ENCODE peak calls at places on chromosome 2, in ten cellular contexts. R is A549; Z is mammary epithelial cell; L is spleen; M is uterus; E is tibial nerve; K is transverse colon; N is adrenal gland; Y is CD8-positive, alpha-beta T cell; Q is esophagus muscularis mucosa. P is an unnamed sample. For H3K4me1, the result is how much of the 10 kb centered on the place peaks cover.

GRCh38 chr2:212970132-212970531 is 181.3 kb downstream of the IKZF2 start:
- DNase-seq in R (no peak), Z (no peak), L (no peak), M (no peak), E (no peak), K (no peak), N (no peak), Y (no peak), Q (no peak), P (no peak)

GRCh38 chr2:25072606-25073005 is 30.7 kb downstream of the EFR3B start:
- DNase-seq in R (no peak), Z (no peak), L (no peak), M (no peak), E (no peak), K (no peak), N (no peak), Y (no peak), Q (no peak), P (no peak)

GRCh38 chr2:10721344-10722251 is at the start of gene ATP6V1C2:
- DNase-seq in R (no peak), Z (no peak), L (peak), M (no peak), E (no peak), K (peak), N (peak), Y (no peak), Q (no peak), P (no peak)

GRCh38 chr2:210199186-210199765 is 26.0 kb downstream of the ACADL start:
- DNase-seq in R (peak), Z (no peak), L (no peak), M (no peak), E (no peak), K (no peak), N (no peak), Y (no peak), Q (no peak), P (no peak)

GRCh38 chr2:75790121-75790520 is 79.4 kb upstream of the GCFC2 start:
- DNase-seq in R (no peak), Z (no peak), L (no peak), M (no peak), E (no peak), K (no peak), N (no peak), Y (no peak), Q (no peak), P (no peak)

GRCh38 chr2:65974067-65974723 is 460.7 kb upstream of the MEIS1 start:
- DNase-seq in R (peak), Z (no peak), L (no peak), M (no peak), E (no peak), K (no peak), N (no peak), Y (no peak), Q (no peak), P (no peak)

GRCh38 chr2:200575957-200576356 is 9.9 kb upstream of the AOX1 start:
- DNase-seq in R (no peak), Z (peak), L (no peak), M (no peak), E (no peak), K (no peak), N (no peak), Y (no peak), Q (no peak), P (no peak)

GRCh38 chr2:239546541-239546940 is 145.7 kb upstream of the HDAC4 start:
- DNase-seq in R (no peak), Z (no peak), L (peak), M (no peak), E (no peak), K (no peak), N (no peak), Y (no peak), Q (no peak), P (no peak)

GRCh38 chr2:227818569-227819397 is 5.1 kb downstream of the CCL20 start:
- DNase-seq in R (peak), Z (no peak), L (no peak), M (peak), E (peak), K (peak), N (no peak), Y (no peak), Q (no peak), P (peak)

GRCh38 chr2:121185571-121186074 is 99.4 kb downstream of the TFCP2L1 start:
- DNase-seq in R (no peak), Z (peak), L (no peak), M (no peak), E (no peak), K (no peak), N (no peak), Y (no peak), Q (no peak), P (no peak)

GRCh38 chr2:101961287-101962242 is 30.2 kb upstream of the IL1R2 start:
- DNase-seq in R (no peak), Z (no peak), L (peak), M (peak), E (peak), K (peak), N (peak), Y (no peak), Q (no peak), P (peak)

GRCh38 chr2:218216336-218216673 is 684 bp upstream of the ARPC2 start:
- DNase-seq in R (no peak), Z (no peak), L (peak), M (peak), E (no peak), K (no peak), N (no peak), Y (no peak), Q (no peak), P (no peak)

GRCh38 chr2:30349691-30350090 is 97.4 kb upstream of the LCLAT1 start:
- DNase-seq in R (no peak), Z (no peak), L (no peak), M (no peak), E (no peak), K (no peak), N (no peak), Y (no peak), Q (no peak), P (no peak)

GRCh38 chr2:205924676-205925075 is 161.3 kb downstream of the INO80D start:
- DNase-seq in R (no peak), Z (no peak), L (no peak), M (no peak), E (no peak), K (no peak), N (no peak), Y (no peak), Q (no peak), P (no peak)

GRCh38 chr2:237184923-237185580 is 99.4 kb downstream of the COPS8 start:
- DNase-seq in R (no peak), Z (no peak), L (no peak), M (no peak), E (peak), K (no peak), N (no peak), Y (no peak), Q (no peak), P (no peak)

GRCh38 chr2:14781148-14781547 is 148.6 kb downstream of the LRATD1 start:
- DNase-seq in R (no peak), Z (no peak), L (no peak), M (no peak), E (no peak), K (no peak), N (no peak), Y (no peak), Q (no peak), P (no peak)

GRCh38 chr2:5657216-5657615 is 35.0 kb upstream of the SOX11 start:
- DNase-seq in R (no peak), Z (no peak), L (no peak), M (no peak), E (no peak), K (no peak), N (no peak), Y (no peak), Q (no peak), P (no peak)

DNA sequence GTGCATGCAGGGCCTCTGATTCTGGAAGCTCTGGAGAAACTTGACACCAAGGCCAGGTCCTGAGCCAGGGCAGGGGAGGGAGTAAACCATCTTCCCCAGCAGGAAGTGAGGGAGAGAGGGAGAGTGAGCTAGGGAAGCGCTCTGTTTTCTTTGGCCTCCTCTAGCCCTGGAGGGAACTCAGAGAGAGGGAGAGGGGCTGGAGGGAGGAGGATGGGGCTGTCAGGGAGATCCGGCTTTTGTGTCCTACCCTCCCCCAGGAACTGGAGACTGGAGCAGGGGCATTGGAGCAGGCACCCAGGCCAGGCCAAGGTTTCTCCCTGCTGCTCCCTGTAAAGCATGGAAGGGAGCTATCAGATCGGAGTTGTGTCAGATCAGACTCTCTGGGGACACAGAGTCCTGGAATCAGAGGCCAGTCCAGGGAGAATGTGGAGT is 22.7 kb upstream of the PKDCC start:
- DNase-seq in R (no peak), Z (no peak), L (no peak), M (peak), E (peak), K (no peak), N (peak), Y (no peak), Q (no peak), P (no peak)
- H3K4me1 ChIP-seq in R (under half), Z (under half), L (under half), M (under half), E (under half), K (under half), N (under half), Y (under half), Q (under half), P (under half)

DNA sequence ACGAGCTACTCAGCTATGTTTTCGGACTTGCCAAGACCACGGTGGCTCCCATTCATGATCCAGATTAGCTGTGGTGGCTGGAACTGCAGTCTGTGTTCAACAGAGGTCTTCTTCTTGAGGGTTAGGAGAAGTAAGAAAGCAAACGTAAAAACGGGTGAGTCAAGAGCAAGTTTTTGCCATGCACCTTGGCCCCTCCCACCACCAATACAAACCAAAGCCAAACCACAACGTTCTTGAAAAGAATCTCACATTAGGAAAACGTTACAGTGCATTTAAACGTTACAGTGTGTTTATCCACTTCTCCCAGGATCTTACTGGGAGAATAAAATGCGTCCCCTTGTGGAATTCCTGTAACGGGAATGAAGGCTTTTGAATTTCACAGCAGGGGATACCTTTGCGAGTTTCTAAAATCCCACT is 725 bp downstream of the FBXO48 start:
- DNase-seq in R (peak), Z (peak), L (no peak), M (no peak), E (no peak), K (peak), N (no peak), Y (peak), Q (no peak), P (no peak)
- TF ChIP-seq CTCF in R (peak), Z (peak), L (no peak), M (no peak), E (no peak), K (no peak), N (peak), Y (no peak), Q (no peak), P (no peak)

GRCh38 chr2:32006992-32007391 is 3.8 kb downstream of the MEMO1 start:
- DNase-seq in R (no peak), Z (no peak), L (no peak), M (no peak), E (no peak), K (no peak), N (no peak), Y (no peak), Q (no peak), P (no peak)
- H3K4me1 ChIP-seq in R (under half), Z (under half), L (half or more), M (under half), E (under half), K (under half), N (under half), Y (under half), Q (under half), P (under half)

GRCh38 chr2:20190862-20191713 is 33.8 kb downstream of the SDC1 start:
- DNase-seq in R (peak), Z (no peak), L (no peak), M (no peak), E (no peak), K (peak), N (no peak), Y (no peak), Q (no peak), P (no peak)
- TF ChIP-seq CTCF in R (peak), Z (peak), L (no peak), M (no peak), E (no peak), K (peak), N (no peak), Y (no peak), Q (no peak), P (no peak)

DNA sequence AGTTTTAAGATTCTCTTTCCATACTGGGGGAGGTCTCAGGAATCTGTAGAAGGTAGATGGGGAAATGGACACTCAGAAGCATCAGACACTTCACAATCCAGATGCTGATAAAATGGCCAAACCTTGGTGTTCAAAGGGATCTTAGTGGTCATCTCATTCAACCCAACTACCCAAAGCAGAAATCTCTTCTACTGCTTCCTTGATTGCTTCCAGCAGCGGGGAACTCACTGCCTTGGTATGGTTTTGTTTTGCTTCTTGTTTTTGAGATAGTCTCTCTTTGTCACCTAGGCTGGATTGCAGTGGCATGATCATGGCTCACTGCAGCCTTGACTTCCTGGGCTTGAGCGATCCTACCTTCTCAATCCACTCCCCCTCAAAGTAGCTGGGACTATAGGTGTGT is 39.3 kb upstream of the PTMA start:
- DNase-seq in R (no peak), Z (no peak), L (no peak), M (no peak), E (no peak), K (no peak), N (no peak), Y (no peak), Q (no peak), P (no peak)
- H3K4me1 ChIP-seq in R (under half), Z (under half), L (half or more), M (under half), E (half or more), K (half or more), N (under half), Y (under half), Q (half or more), P (under half)